ENCODE peak calls at places on chromosomes 4 and X, in eight cellular contexts. One of them, this sample, is unnamed.

GRCh38 chr4:99655315-99656081 is 2.1 kb downstream of the C4orf54 start:
- DNase-seq in prostate gland: no peak
- DNase-seq in A549: no peak
- DNase-seq in HCT116: no peak
- DNase-seq in endothelial cell of umbilical vein: peak; percentile 3
- DNase-seq in adrenal gland: peak; percentile 69
- DNase-seq in heart left ventricle: peak; percentile 53
- DNase-seq in sigmoid colon: peak; percentile 83
- DNase-seq in this sample: no peak

GRCh38 chr4:578451-579443 is 2.7 kb upstream of the TMEM271 start:
- DNase-seq in prostate gland: no peak
- DNase-seq in A549: no peak
- DNase-seq in HCT116: no peak
- DNase-seq in endothelial cell of umbilical vein: no peak
- DNase-seq in adrenal gland: no peak
- DNase-seq in heart left ventricle: no peak
- DNase-seq in sigmoid colon: no peak
- DNase-seq in this sample: peak; percentile 68

GRCh38 chr4:3073158-3074077 is 920 bp downstream of the HTT-AS start:
- DNase-seq in prostate gland: peak; percentile 15
- DNase-seq in A549: no peak
- DNase-seq in HCT116: no peak
- DNase-seq in endothelial cell of umbilical vein: no peak
- DNase-seq in adrenal gland: no peak
- DNase-seq in heart left ventricle: peak; percentile 28
- DNase-seq in sigmoid colon: peak; percentile 74
- DNase-seq in this sample: no peak

GRCh38 chr4:108366716-108367115 is 198.0 kb upstream of the LEF1 start:
- DNase-seq in prostate gland: no peak
- DNase-seq in A549: no peak
- DNase-seq in HCT116: no peak
- DNase-seq in endothelial cell of umbilical vein: no peak
- DNase-seq in adrenal gland: no peak
- DNase-seq in heart left ventricle: no peak
- DNase-seq in sigmoid colon: no peak
- DNase-seq in this sample: no peak

GRCh38 chr4:119585771-119586170 is 42.8 kb downstream of the PDE5A start:
- DNase-seq in prostate gland: no peak
- DNase-seq in A549: no peak
- DNase-seq in HCT116: no peak
- DNase-seq in endothelial cell of umbilical vein: no peak
- DNase-seq in adrenal gland: no peak
- DNase-seq in heart left ventricle: no peak
- DNase-seq in sigmoid colon: no peak
- DNase-seq in this sample: no peak

GRCh38 chrX:12446342-12447075 is 308.2 kb downstream of the FRMPD4 start:
- DNase-seq in prostate gland: no peak
- DNase-seq in A549: no peak
- DNase-seq in HCT116: no peak
- DNase-seq in endothelial cell of umbilical vein: no peak
- DNase-seq in adrenal gland: no peak
- DNase-seq in heart left ventricle: no peak
- DNase-seq in sigmoid colon: no peak
- DNase-seq in this sample: no peak

GRCh38 chr4:15769202-15769601 is 8.9 kb upstream of the CD38 start:
- DNase-seq in prostate gland: no peak
- DNase-seq in A549: no peak
- DNase-seq in HCT116: no peak
- DNase-seq in endothelial cell of umbilical vein: no peak
- DNase-seq in adrenal gland: no peak
- DNase-seq in heart left ventricle: no peak
- DNase-seq in sigmoid colon: no peak
- DNase-seq in this sample: peak; percentile 52

GRCh38 chr4:7156273-7157139 is 35.8 kb upstream of the SORCS2 start:
- DNase-seq in prostate gland: no peak
- DNase-seq in A549: peak; percentile 35
- DNase-seq in HCT116: no peak
- DNase-seq in endothelial cell of umbilical vein: peak; percentile 11
- DNase-seq in adrenal gland: peak; percentile 4
- DNase-seq in heart left ventricle: peak; percentile 56
- DNase-seq in sigmoid colon: peak; percentile 67
- DNase-seq in this sample: no peak

GRCh38 chrX:102155806-102156179 is at the start of gene BEX5:
- DNase-seq in prostate gland: peak; percentile 54
- DNase-seq in A549: no peak
- DNase-seq in HCT116: no peak
- DNase-seq in endothelial cell of umbilical vein: peak; percentile 51
- DNase-seq in adrenal gland: peak; percentile 62
- DNase-seq in heart left ventricle: peak; percentile 10
- DNase-seq in sigmoid colon: peak; percentile 78
- DNase-seq in this sample: peak; percentile 87

GRCh38 chrX:39336709-39337294 is 535.5 kb downstream of the MID1IP1 start:
- DNase-seq in prostate gland: peak; percentile 30
- DNase-seq in A549: no peak
- DNase-seq in HCT116: no peak
- DNase-seq in endothelial cell of umbilical vein: peak; percentile 36
- DNase-seq in adrenal gland: no peak
- DNase-seq in heart left ventricle: peak; percentile 27
- DNase-seq in sigmoid colon: peak; percentile 86
- DNase-seq in this sample: peak; percentile 21

GRCh38 chr4:1323635-1324442 is 23.2 kb upstream of the UVSSA start:
- DNase-seq in prostate gland: no peak
- DNase-seq in A549: peak; percentile 44
- DNase-seq in HCT116: peak; percentile 63
- DNase-seq in endothelial cell of umbilical vein: no peak
- DNase-seq in adrenal gland: no peak
- DNase-seq in heart left ventricle: peak; percentile 5
- DNase-seq in sigmoid colon: no peak
- DNase-seq in this sample: no peak

GRCh38 chr4:27132497-27132896 is 271.9 kb downstream of the STIM2 start:
- DNase-seq in prostate gland: no peak
- DNase-seq in A549: no peak
- DNase-seq in HCT116: no peak
- DNase-seq in endothelial cell of umbilical vein: no peak
- DNase-seq in adrenal gland: no peak
- DNase-seq in heart left ventricle: no peak
- DNase-seq in sigmoid colon: no peak
- DNase-seq in this sample: no peak

GRCh38 chr4:85747871-85748491 is 273.0 kb downstream of the ARHGAP24 start:
- DNase-seq in prostate gland: peak; percentile 58
- DNase-seq in A549: peak; percentile 7
- DNase-seq in HCT116: peak; percentile 73
- DNase-seq in endothelial cell of umbilical vein: peak; percentile 76
- DNase-seq in adrenal gland: peak; percentile 49
- DNase-seq in heart left ventricle: peak; percentile 25
- DNase-seq in sigmoid colon: no peak
- DNase-seq in this sample: no peak

GRCh38 chr4:166169111-166169510 is 296.1 kb downstream of the TLL1 start:
- DNase-seq in prostate gland: no peak
- DNase-seq in A549: no peak
- DNase-seq in HCT116: peak; percentile 7
- DNase-seq in endothelial cell of umbilical vein: no peak
- DNase-seq in adrenal gland: no peak
- DNase-seq in heart left ventricle: no peak
- DNase-seq in sigmoid colon: no peak
- DNase-seq in this sample: no peak

GRCh38 chr4:123784626-123785025 is 388.0 kb downstream of the SPRY1 start:
- DNase-seq in prostate gland: no peak
- DNase-seq in A549: no peak
- DNase-seq in HCT116: no peak
- DNase-seq in endothelial cell of umbilical vein: no peak
- DNase-seq in adrenal gland: no peak
- DNase-seq in heart left ventricle: no peak
- DNase-seq in sigmoid colon: no peak
- DNase-seq in this sample: no peak

GRCh38 chr4:77123403-77123802 is 33.6 kb upstream of the CCNG2 start:
- DNase-seq in prostate gland: no peak
- DNase-seq in A549: no peak
- DNase-seq in HCT116: no peak
- DNase-seq in endothelial cell of umbilical vein: no peak
- DNase-seq in adrenal gland: no peak
- DNase-seq in heart left ventricle: no peak
- DNase-seq in sigmoid colon: no peak
- DNase-seq in this sample: no peak

GRCh38 chr4:77120888-77121508 is 36.0 kb upstream of the CCNG2 start:
- DNase-seq in prostate gland: no peak
- DNase-seq in A549: no peak
- DNase-seq in HCT116: no peak
- DNase-seq in endothelial cell of umbilical vein: no peak
- DNase-seq in adrenal gland: no peak
- DNase-seq in heart left ventricle: no peak
- DNase-seq in sigmoid colon: no peak
- DNase-seq in this sample: no peak
- TF ChIP-seq CTCF in prostate gland: peak; percentile 57
- TF ChIP-seq CTCF in A549: no peak
- TF ChIP-seq CTCF in HCT116: no peak
- TF ChIP-seq CTCF in endothelial cell of umbilical vein: no peak
- TF ChIP-seq CTCF in adrenal gland: peak; percentile 42
- TF ChIP-seq CTCF in heart left ventricle: no peak
- TF ChIP-seq CTCF in sigmoid colon: no peak
- TF ChIP-seq CTCF in this sample: no peak

DNA sequence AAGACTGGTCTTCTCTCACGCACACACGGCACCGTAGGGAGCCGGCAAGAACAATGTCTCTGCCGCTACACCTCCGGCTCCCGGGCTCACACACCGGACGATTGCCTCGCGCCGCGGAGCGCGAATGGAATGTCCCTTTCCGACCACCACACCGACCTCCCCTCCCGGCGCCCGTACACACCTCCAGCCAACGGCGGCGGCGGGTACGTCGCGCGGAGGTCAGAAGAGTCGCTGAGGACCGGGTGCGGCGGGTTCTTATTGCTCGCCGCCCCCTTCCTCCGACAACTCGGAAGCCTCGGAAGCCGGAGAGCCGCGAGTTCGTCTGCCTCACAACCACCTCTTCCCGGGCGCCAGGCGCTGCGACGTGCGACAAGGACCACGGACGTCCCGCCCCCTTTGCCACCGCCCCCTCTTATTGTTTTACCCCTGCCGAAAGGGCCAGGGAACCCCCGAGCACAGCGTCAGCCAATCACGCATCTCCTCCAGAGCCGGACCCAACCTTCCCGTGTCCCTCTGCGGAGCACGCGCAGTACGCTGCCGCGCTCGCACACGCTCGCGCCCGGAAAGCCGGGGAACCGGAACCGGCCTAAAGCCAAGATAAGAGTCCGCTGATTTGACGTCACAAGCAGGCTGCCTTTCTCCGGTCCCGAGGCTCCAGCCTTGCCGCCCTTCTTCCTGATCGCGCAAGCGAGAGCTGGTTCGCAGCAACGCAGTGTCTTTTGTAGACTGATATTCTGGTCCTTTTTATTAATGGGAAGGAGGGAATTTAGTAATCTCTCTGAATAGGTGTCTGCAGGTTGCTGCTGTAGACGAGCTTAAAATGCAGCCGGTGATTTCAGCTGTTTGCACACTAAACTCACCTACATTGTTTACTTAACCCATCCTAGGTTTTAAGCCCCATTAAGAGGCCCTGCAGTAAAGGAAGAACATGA is at the start of gene G3BP2:
- DNase-seq in prostate gland: peak; percentile 97
- DNase-seq in A549: peak; percentile 86
- DNase-seq in HCT116: peak; percentile 98
- DNase-seq in endothelial cell of umbilical vein: peak; percentile 99
- DNase-seq in adrenal gland: peak; percentile 99
- DNase-seq in heart left ventricle: peak; percentile 98
- DNase-seq in sigmoid colon: peak; percentile 99
- DNase-seq in this sample: peak; percentile 98
- TF ChIP-seq POLR2A in prostate gland: peak; percentile 92
- TF ChIP-seq POLR2A in A549: peak; percentile 59
- TF ChIP-seq POLR2A in HCT116: peak; percentile 87
- TF ChIP-seq POLR2A in endothelial cell of umbilical vein: peak; percentile 67
- TF ChIP-seq POLR2A in adrenal gland: peak; percentile 95
- TF ChIP-seq POLR2A in heart left ventricle: peak; percentile 87
- TF ChIP-seq POLR2A in sigmoid colon: peak; percentile 90
- TF ChIP-seq POLR2A in this sample: no peak

GRCh38 chrX:132413459-132413858 is 75.4 kb downstream of the MBNL3 start:
- DNase-seq in prostate gland: no peak
- DNase-seq in A549: no peak
- DNase-seq in HCT116: peak; percentile 32
- DNase-seq in endothelial cell of umbilical vein: no peak
- DNase-seq in adrenal gland: no peak
- DNase-seq in heart left ventricle: no peak
- DNase-seq in sigmoid colon: no peak
- DNase-seq in this sample: no peak

GRCh38 chrX:132409780-132410556 is 78.9 kb downstream of the MBNL3 start:
- DNase-seq in prostate gland: no peak
- DNase-seq in A549: no peak
- DNase-seq in HCT116: no peak
- DNase-seq in endothelial cell of umbilical vein: no peak
- DNase-seq in adrenal gland: no peak
- DNase-seq in heart left ventricle: no peak
- DNase-seq in sigmoid colon: no peak
- DNase-seq in this sample: no peak

GRCh38 chrX:132412208-132412607 is 76.6 kb downstream of the MBNL3 start:
- DNase-seq in prostate gland: no peak
- DNase-seq in A549: no peak
- DNase-seq in HCT116: no peak
- DNase-seq in endothelial cell of umbilical vein: no peak
- DNase-seq in adrenal gland: no peak
- DNase-seq in heart left ventricle: no peak
- DNase-seq in sigmoid colon: no peak
- DNase-seq in this sample: no peak

GRCh38 chrX:132414404-132414803 is 74.4 kb downstream of the MBNL3 start:
- DNase-seq in prostate gland: no peak
- DNase-seq in A549: no peak
- DNase-seq in HCT116: no peak
- DNase-seq in endothelial cell of umbilical vein: no peak
- DNase-seq in adrenal gland: no peak
- DNase-seq in heart left ventricle: no peak
- DNase-seq in sigmoid colon: no peak
- DNase-seq in this sample: no peak

DNA sequence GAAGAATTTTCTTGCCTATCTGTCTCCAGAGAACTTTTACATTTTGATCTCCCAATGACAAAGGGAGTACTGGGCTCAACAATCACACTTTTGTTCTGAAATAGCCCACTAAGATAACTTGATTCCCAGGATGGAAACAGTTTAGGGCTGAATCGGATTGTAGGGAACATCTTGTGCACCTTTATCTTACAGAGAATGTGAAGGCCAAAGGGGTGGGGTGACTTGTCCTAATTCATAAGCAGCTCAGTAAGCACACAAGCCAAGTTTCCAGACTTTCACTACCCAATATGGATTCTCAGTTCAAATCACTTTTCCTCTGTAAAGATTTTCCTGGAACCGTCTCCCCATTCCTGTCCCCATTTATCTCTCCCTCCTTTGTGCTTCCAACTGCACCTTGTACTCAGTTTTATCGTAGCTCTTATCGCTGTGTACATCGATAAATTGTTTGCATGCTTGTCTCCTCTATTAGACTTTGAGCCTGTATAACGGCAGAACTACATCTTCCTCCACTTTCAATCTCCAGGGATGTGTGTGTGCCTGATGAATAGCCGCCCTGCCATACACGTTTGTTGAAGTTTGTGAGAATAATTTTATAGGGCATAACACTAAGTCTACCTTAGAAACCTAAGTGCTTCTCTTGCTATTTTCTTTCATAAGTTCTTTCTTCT is 77.4 kb downstream of the MBNL3 start:
- DNase-seq in prostate gland: no peak
- DNase-seq in A549: no peak
- DNase-seq in HCT116: no peak
- DNase-seq in endothelial cell of umbilical vein: no peak
- DNase-seq in adrenal gland: peak; percentile 8
- DNase-seq in heart left ventricle: no peak
- DNase-seq in sigmoid colon: no peak
- DNase-seq in this sample: no peak
- TF ChIP-seq CTCF in prostate gland: no peak
- TF ChIP-seq CTCF in A549: no peak
- TF ChIP-seq CTCF in HCT116: no peak
- TF ChIP-seq CTCF in endothelial cell of umbilical vein: no peak
- TF ChIP-seq CTCF in adrenal gland: no peak
- TF ChIP-seq CTCF in heart left ventricle: no peak
- TF ChIP-seq CTCF in sigmoid colon: no peak
- TF ChIP-seq CTCF in this sample: no peak

GRCh38 chrX:54999717-55000598 is at the start of gene APEX2:
- DNase-seq in prostate gland: peak; percentile 87
- DNase-seq in A549: peak; percentile 83
- DNase-seq in HCT116: peak; percentile 83
- DNase-seq in endothelial cell of umbilical vein: peak; percentile 92
- DNase-seq in adrenal gland: peak; percentile 92
- DNase-seq in heart left ventricle: peak; percentile 91
- DNase-seq in sigmoid colon: peak; percentile 96
- DNase-seq in this sample: peak; percentile 96
- TF ChIP-seq POLR2A in prostate gland: peak; percentile 71
- TF ChIP-seq POLR2A in A549: peak; percentile 89
- TF ChIP-seq POLR2A in HCT116: peak; percentile 34
- TF ChIP-seq POLR2A in endothelial cell of umbilical vein: peak; percentile 72
- TF ChIP-seq POLR2A in adrenal gland: peak; percentile 50
- TF ChIP-seq POLR2A in heart left ventricle: peak; percentile 70
- TF ChIP-seq POLR2A in sigmoid colon: peak; percentile 66
- TF ChIP-seq POLR2A in this sample: no peak